ENCODE peak calls at places on chromosomes 12 and 14, in four cellular contexts. P is dorsolateral prefrontal cortex; M is right cardiac atrium; F is effector memory CD4-positive, alpha-beta T cell. K is an unnamed sample.

GRCh38 chr14:34931206-34931605 is 51.6 kb upstream of the SRP54 start:
- DNase-seq in P (no peak), M (no peak), F (peak; percentile 8), K (no peak)

GRCh38 chr14:29637406-29637805 is 290.2 kb downstream of the PRKD1 start:
- DNase-seq in P (peak; percentile 73), M (peak; percentile 53), F (no peak), K (no peak)

GRCh38 chr12:41965996-41966395 is 178.7 kb downstream of the GXYLT1 start:
- DNase-seq in P (no peak), M (no peak), F (no peak), K (no peak)

GRCh38 chr12:38555620-38556596 is 239.3 kb downstream of the ALG10B start:
- DNase-seq in P (no peak), M (no peak), F (no peak), K (no peak)

GRCh38 chr14:54591461-54592245 is 24.7 kb downstream of the SAMD4A start:
- DNase-seq in P (no peak), M (no peak), F (no peak), K (no peak)

GRCh38 chr12:3236345-3237153 is 159.4 kb downstream of the TSPAN9 start:
- DNase-seq in P (no peak), M (no peak), F (no peak), K (no peak)

GRCh38 chr12:123815968-123816367 is 53.9 kb downstream of the DNAH10 start:
- DNase-seq in P (peak; percentile 79), M (no peak), F (no peak), K (no peak)

GRCh38 chr14:106489112-106489881 is 962.9 kb downstream of the TMEM121 start:
- DNase-seq in P (no peak), M (no peak), F (no peak), K (no peak)

GRCh38 chr12:53952335-53952694 is 2.4 kb upstream of the HOXC12 start:
- DNase-seq in P (no peak), M (no peak), F (no peak), K (no peak)
- H3K27me3 ChIP-seq in P (peaks cover 100% of the 10 kb centered on the region), M (no peaks in the 10 kb centered on the region), F (peaks cover 98% of the 10 kb centered on the region), K (peaks cover 96% of the 10 kb centered on the region)

GRCh38 chr12:122096591-122097149 is 18.1 kb downstream of the MLXIP start:
- DNase-seq in P (no peak), M (no peak), F (no peak), K (no peak)
- H3K4me3 ChIP-seq in P (no peak overlapping the region), M (no peak overlapping the region), F (no peak overlapping the region), K (no peak overlapping the region)

GRCh38 chr14:82046512-82047226 is 513.0 kb upstream of the SEL1L start:
- DNase-seq in P (no peak), M (no peak), F (no peak), K (no peak)

GRCh38 chr14:82047777-82048470 is 514.3 kb upstream of the SEL1L start:
- DNase-seq in P (no peak), M (no peak), F (no peak), K (no peak)

DNA sequence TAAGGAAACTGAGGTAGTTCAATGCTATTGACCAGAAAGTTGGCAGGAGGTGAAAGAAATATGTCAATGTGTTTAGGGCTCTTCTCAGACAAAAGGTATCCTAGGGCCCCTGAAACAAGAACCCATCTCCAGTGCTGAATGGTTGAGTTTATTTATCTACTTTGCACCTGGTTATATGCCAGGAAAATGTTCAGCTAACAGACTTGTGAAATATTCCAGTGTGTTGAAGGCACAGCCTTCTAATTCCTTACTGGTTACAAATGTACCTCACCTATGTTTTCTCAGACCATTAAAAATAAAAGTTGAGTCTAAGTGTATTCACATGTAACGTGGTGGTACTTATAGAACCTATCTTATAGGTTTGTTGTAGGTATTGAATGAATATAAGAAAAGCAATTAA is 511.7 kb upstream of the SEL1L start:
- DNase-seq in P (no peak), M (no peak), F (no peak), K (no peak)
- H3K27ac ChIP-seq in P (no peak overlapping the region), M (no peak overlapping the region), F (no peak overlapping the region), K (no peak overlapping the region)

DNA sequence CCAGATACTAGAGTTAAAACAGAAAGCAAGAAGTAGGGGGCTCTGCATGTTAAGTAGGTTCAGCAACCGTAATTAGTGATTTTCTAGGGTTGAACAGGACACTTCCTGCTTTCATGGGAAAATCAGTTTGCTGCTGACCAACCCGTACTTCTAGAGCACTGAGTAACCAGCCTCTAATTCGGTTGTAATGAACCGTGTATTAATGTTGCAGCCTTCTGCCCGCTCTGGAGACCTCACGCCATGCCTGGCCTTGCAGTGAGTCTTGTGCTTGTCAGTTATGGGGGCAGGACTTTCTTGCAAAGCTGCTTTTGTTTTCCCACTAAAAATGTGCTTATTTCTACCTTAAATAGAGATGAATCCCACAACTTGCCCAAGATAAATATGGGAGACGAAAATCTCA is 89.6 kb downstream of the TMEM132C start:
- DNase-seq in P (no peak), M (no peak), F (no peak), K (no peak)
- H3K27me3 ChIP-seq in P (no peaks in the 10 kb centered on the region), M (no peaks in the 10 kb centered on the region), F (no peaks in the 10 kb centered on the region), K (no peaks in the 10 kb centered on the region)

GRCh38 chr12:13097526-13097925 is 5.9 kb downstream of the GSG1 start:
- DNase-seq in P (no peak), M (peak; percentile 40), F (no peak), K (no peak)
- H3K4me3 ChIP-seq in P (peak overlapping the region; percentile 6), M (peak overlapping the region; percentile 40), F (no peak overlapping the region), K (no peak overlapping the region)

DNA sequence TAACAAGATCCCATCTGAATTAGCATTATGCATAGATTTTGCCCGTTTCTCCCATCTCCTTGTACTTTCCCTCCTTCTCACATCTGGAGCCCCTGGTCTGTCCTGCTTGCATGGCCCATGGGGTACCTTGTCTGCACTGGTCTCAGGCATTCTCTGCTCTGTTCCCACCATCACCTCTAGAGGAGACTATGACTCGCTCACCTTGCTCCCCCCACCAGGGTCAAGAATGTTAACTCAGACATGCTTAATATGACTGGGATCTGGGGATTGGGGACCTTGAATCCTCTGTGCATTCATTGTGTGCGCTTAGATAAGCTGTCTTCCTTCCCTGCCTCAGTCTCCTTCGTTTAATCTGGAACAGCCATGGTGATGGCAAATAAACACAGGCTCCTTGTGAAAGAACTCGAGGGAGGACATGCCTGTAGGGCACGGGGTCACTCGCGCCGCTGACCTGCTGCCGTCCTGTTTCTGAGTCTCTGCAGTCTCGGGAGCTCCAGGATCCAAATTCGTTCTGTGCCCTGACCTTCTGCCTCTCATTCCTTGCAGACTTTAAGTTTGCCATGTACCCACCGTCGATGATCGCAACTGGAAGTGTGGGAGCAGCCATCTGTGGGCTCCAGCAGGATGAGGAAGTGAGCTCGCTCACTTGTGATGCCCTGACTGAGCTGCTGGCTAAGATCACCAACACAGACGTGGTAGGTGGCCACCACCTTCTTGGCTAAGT is 14.9 kb downstream of the CCND2 start:
- DNase-seq in P (no peak), M (no peak), F (no peak), K (no peak)
- H3K27ac ChIP-seq in P (peak overlapping the region; percentile 80), M (peak overlapping the region; percentile 20), F (no peak overlapping the region), K (no peak overlapping the region)

GRCh38 chr14:56795284-56795622 is 15.0 kb downstream of the OTX2 start:
- DNase-seq in P (no peak), M (no peak), F (no peak), K (no peak)

GRCh38 chr14:56794088-56794556 is 16.2 kb downstream of the OTX2 start:
- DNase-seq in P (no peak), M (no peak), F (no peak), K (no peak)

GRCh38 chr14:56796259-56796658 is 14.0 kb downstream of the OTX2 start:
- DNase-seq in P (no peak), M (no peak), F (no peak), K (no peak)

GRCh38 chr14:56797003-56797568 is 13.2 kb downstream of the OTX2 start:
- DNase-seq in P (no peak), M (no peak), F (no peak), K (no peak)

GRCh38 chr14:56794557-56795283 is 15.6 kb downstream of the OTX2 start:
- DNase-seq in P (no peak), M (no peak), F (no peak), K (no peak)
- H3K27me3 ChIP-seq in P (peaks cover 84% of the 10 kb centered on the region), M (peaks cover 6% of the 10 kb centered on the region), F (peaks cover 50% of the 10 kb centered on the region), K (peaks cover 62% of the 10 kb centered on the region)

DNA sequence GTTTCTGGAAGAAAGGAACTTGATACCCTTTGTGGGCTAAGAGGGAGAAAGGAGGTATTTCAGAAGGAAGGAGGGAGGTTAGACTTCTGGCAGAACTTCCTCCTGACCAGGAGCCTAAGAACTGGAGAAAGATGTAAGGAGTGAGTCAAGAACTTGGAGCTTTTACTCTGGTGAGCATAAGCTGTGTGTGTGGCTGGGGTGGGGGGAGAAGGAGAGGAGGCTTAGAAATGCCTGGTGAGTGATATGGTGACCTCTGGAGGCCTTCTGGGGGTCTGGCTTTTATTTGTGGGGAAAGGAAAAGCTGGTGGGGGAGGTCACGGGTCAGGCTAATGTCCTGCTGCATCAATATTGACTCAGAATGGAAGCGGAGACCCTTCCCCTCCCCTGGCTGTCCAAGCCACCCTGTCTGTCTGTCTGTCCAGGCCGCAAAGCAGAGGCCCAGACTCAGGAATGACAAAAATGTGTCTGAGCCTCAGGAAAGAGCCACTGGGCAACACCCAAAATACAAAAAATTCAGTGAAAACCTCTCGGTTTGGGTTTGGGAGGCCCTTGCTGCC is 4.8 kb downstream of the LRP1 start:
- DNase-seq in P (no peak), M (no peak), F (no peak), K (no peak)
- H3K4me3 ChIP-seq in P (no peak overlapping the region), M (no peak overlapping the region), F (no peak overlapping the region), K (peak overlapping the region; percentile 84)